ENCODE peak calls at places on chromosomes 12 and 14, in eight cellular contexts. P is CD8-positive, alpha-beta memory T cell; I is osteoblast; G is small intestine; F is PC-3; L is cardiac muscle cell; W is aorta; A is CD4-positive, alpha-beta memory T cell. V is an unnamed sample.
A peak's percentile ranks its signal among the peaks of the same experiment; 100 is the strongest.

GRCh38 chr14:58643366-58643765 is 5.6 kb downstream of the DACT1 start:
- DNase-seq in P (no peak), I (no peak), G (no peak), F (no peak), L (peak; percentile 82), W (no peak), A (no peak), V (no peak)

GRCh38 chr12:109652233-109652772 is 61.3 kb upstream of the FAM222A start:
- DNase-seq in P (no peak), I (no peak), G (no peak), F (no peak), L (no peak), W (no peak), A (no peak), V (no peak)

GRCh38 chr14:105325716-105326567 is 11.4 kb downstream of the PACS2 start:
- DNase-seq in P (no peak), I (no peak), G (no peak), F (no peak), L (no peak), W (no peak), A (no peak), V (no peak)

GRCh38 chr12:15180325-15180724 is 40.9 kb downstream of the RERG start:
- DNase-seq in P (no peak), I (no peak), G (no peak), F (no peak), L (no peak), W (no peak), A (no peak), V (no peak)

GRCh38 chr12:55034218-55034617 is 14.4 kb downstream of the NEUROD4 start:
- DNase-seq in P (no peak), I (no peak), G (no peak), F (no peak), L (no peak), W (no peak), A (no peak), V (no peak)

GRCh38 chr12:27460471-27460978 is 14.0 kb downstream of the SMCO2 start:
- DNase-seq in P (no peak), I (no peak), G (peak; percentile 12), F (peak; percentile 88), L (no peak), W (no peak), A (no peak), V (no peak)

GRCh38 chr12:123089631-123090353 is 61.1 kb downstream of the PITPNM2 start:
- DNase-seq in P (no peak), I (peak; percentile 95), G (peak; percentile 37), F (peak; percentile 98), L (no peak), W (no peak), A (no peak), V (peak; percentile 29)

GRCh38 chr12:130916251-130916911 is 37.3 kb upstream of the ADGRD1 start:
- DNase-seq in P (no peak), I (peak; percentile 90), G (peak; percentile 46), F (peak; percentile 80), L (peak; percentile 82), W (peak; percentile 61), A (no peak), V (no peak)

GRCh38 chr12:122137681-122138080 is 36.3 kb downstream of the IL31 start:
- DNase-seq in P (no peak), I (peak; percentile 84), G (peak; percentile 52), F (no peak), L (no peak), W (no peak), A (no peak), V (no peak)

GRCh38 chr12:50186667-50187066 is 19.5 kb upstream of the CERS5 start:
- DNase-seq in P (no peak), I (peak; percentile 68), G (no peak), F (no peak), L (no peak), W (no peak), A (no peak), V (peak; percentile 66)

GRCh38 chr14:79670811-79671210 is 540.5 kb downstream of the DIO2 start:
- DNase-seq in P (no peak), I (no peak), G (no peak), F (no peak), L (no peak), W (no peak), A (no peak), V (no peak)

GRCh38 chr12:57112492-57113294 is 1.5 kb upstream of the STAT6 start:
- DNase-seq in P (no peak), I (no peak), G (no peak), F (no peak), L (no peak), W (no peak), A (no peak), V (no peak)

GRCh38 chr12:101839324-101840283 is 8.8 kb upstream of the GNPTAB start:
- DNase-seq in P (peak; percentile 46), I (no peak), G (peak; percentile 74), F (peak; percentile 85), L (peak; percentile 60), W (peak; percentile 67), A (peak; percentile 64), V (peak; percentile 31)

GRCh38 chr12:40054554-40055226 is 51.2 kb downstream of the SLC2A13 start:
- DNase-seq in P (no peak), I (peak; percentile 73), G (no peak), F (peak; percentile 61), L (no peak), W (peak; percentile 46), A (no peak), V (no peak)

GRCh38 chr14:81193924-81194633 is 26.7 kb downstream of the GTF2A1 start:
- DNase-seq in P (no peak), I (no peak), G (no peak), F (peak; percentile 57), L (no peak), W (no peak), A (no peak), V (no peak)

GRCh38 chr12:94405378-94406116 is 54.1 kb downstream of the CEP83 start:
- DNase-seq in P (no peak), I (no peak), G (no peak), F (no peak), L (no peak), W (no peak), A (no peak), V (no peak)

GRCh38 chr14:61260939-61261776 is 20.0 kb downstream of the TMEM30B start:
- DNase-seq in P (no peak), I (no peak), G (no peak), F (peak; percentile 94), L (no peak), W (peak; percentile 46), A (no peak), V (no peak)

GRCh38 chr14:22986508-22987054 is 4.2 kb upstream of the AJUBA start:
- DNase-seq in P (peak; percentile 81), I (peak; percentile 84), G (peak; percentile 90), F (peak; percentile 94), L (peak; percentile 91), W (peak; percentile 90), A (peak; percentile 80), V (peak; percentile 80)

GRCh38 chr14:97592341-97592980 is 795.3 kb downstream of the VRK1 start:
- DNase-seq in P (no peak), I (no peak), G (peak; percentile 3), F (no peak), L (no peak), W (no peak), A (peak; percentile 27), V (no peak)

GRCh38 chr14:90536092-90536491 is 139.3 kb downstream of the CALM1 start:
- DNase-seq in P (no peak), I (no peak), G (no peak), F (no peak), L (no peak), W (no peak), A (no peak), V (no peak)
- H3K27ac ChIP-seq in P (no peak overlapping the region), I (no peak overlapping the region), G (no peak overlapping the region), F (no peak overlapping the region), L (no peak overlapping the region), W (no peak overlapping the region), A (no peak overlapping the region), V (no peak overlapping the region)

DNA sequence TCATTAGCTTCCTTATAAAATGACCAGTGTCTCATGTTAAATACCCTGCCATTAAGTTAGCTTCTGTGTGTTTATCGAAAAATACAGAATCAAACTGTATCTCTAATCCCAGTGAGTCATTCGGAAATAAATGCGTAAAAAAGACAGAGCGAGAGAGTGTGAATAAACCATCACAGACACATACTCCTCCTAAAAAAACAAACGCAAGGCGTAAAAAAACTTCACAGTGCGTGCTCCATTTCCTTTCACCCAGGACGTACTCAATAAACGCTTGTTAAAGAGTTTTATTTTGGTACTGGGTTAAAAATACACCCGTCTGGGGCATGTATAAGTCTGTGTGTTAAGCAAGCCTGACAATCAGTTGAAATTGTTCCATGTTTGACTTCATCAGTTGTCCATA is 58.8 kb upstream of the ISM2 start:
- DNase-seq in P (no peak), I (no peak), G (no peak), F (no peak), L (no peak), W (no peak), A (no peak), V (no peak)
- H3K4me1 ChIP-seq in P (no peaks in the 10 kb centered on the region), I (peaks cover 12% of the 10 kb centered on the region), G (no peaks in the 10 kb centered on the region), F (peaks cover 3% of the 10 kb centered on the region), L (no peaks in the 10 kb centered on the region), W (no peaks in the 10 kb centered on the region), A (peaks cover 5% of the 10 kb centered on the region), V (no peaks in the 10 kb centered on the region)

DNA sequence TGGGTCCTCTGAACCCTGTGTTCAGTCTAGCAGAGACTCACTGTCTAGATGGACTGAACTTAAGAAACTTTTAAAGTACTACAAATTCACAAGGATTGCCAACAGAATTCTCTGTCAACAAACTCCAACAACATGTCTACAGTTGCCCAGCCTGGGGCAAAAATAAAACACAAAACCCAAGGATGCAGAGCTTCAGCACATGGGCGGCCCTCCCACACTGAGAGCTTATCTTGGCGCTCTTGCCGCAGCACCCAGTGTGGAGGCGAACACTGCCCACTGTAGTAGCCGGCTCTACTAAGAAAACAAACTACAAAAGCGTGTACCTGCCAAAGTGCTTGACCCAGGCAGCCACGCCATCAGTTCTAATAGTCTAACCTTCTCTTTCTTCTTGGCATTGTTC is 66.7 kb downstream of the PTPN21 start:
- DNase-seq in P (no peak), I (no peak), G (no peak), F (no peak), L (no peak), W (no peak), A (no peak), V (no peak)
- H3K4me3 ChIP-seq in P (no peak overlapping the region), I (no peak overlapping the region), G (no peak overlapping the region), F (no peak overlapping the region), L (no peak overlapping the region), W (no peak overlapping the region), A (no peak overlapping the region), V (no peak overlapping the region)

GRCh38 chr14:35289623-35290022 is 2.6 kb upstream of the PSMA6 start:
- DNase-seq in P (no peak), I (no peak), G (no peak), F (no peak), L (no peak), W (no peak), A (no peak), V (no peak)

GRCh38 chr14:35285168-35285990 is 6.8 kb upstream of the PSMA6 start:
- DNase-seq in P (no peak), I (peak; percentile 73), G (no peak), F (peak; percentile 33), L (no peak), W (no peak), A (no peak), V (no peak)

GRCh38 chr14:35285991-35286564 is 6.1 kb upstream of the PSMA6 start:
- DNase-seq in P (no peak), I (no peak), G (no peak), F (no peak), L (no peak), W (no peak), A (no peak), V (no peak)

GRCh38 chr14:35287481-35288013 is 4.6 kb upstream of the PSMA6 start:
- DNase-seq in P (no peak), I (peak; percentile 78), G (peak; percentile 43), F (no peak), L (no peak), W (no peak), A (no peak), V (no peak)

GRCh38 chr14:35286707-35287106 is 5.5 kb upstream of the PSMA6 start:
- DNase-seq in P (no peak), I (no peak), G (no peak), F (no peak), L (no peak), W (no peak), A (no peak), V (no peak)
- H3K27ac ChIP-seq in P (peak overlapping the region; percentile 20), I (no peak overlapping the region), G (no peak overlapping the region), F (no peak overlapping the region), L (no peak overlapping the region), W (no peak overlapping the region), A (no peak overlapping the region), V (no peak overlapping the region)

V was measured in SJCRH30.